ENCODE peak calls at places on chromosomes 1 and 21, in seven cellular contexts. Y is stimulated activated naive CD8-positive, alpha-beta T cell treated with anti-CD3 and anti-CD28 coated beads, Interleukin-15, amount 100 ng/mL, for 72 hours; R is stimulated activated CD4-positive, alpha-beta T cell treated with anti-CD3 and anti-CD28 coated beads, Interleukin-1b, Interleukin-23, amount 100 ng/mL, for 24 hours; Z is activated effector memory CD4-positive, alpha-beta T cell treated with anti-CD3 and anti-CD28 coated beads, Interleukin-2, amount 50 U/mL, for 16 hours; V is activated CD4-positive, alpha-beta T cell treated with anti-CD3 and anti-CD28 coated beads for 48 hours; J is NCI-H774; B is IMR-90. D is an unnamed sample.

GRCh38 chr1:154884868-154885706 is 15.0 kb upstream of the KCNN3 start:
- DNase-seq in Y (no peak), R (no peak), Z (no peak), V (no peak), J (no peak), B (no peak), D (peak)

GRCh38 chr1:109357673-109358072 is 40.0 kb downstream of the SORT1 start:
- DNase-seq in Y (no peak), R (no peak), Z (no peak), V (no peak), J (no peak), B (peak), D (no peak)

GRCh38 chr1:29855761-29856160 is 619.4 kb downstream of the PTPRU start:
- DNase-seq in Y (no peak), R (no peak), Z (no peak), V (no peak), J (no peak), B (no peak), D (no peak)

GRCh38 chr1:92411511-92411910 is 75.2 kb downstream of the GFI1 start:
- DNase-seq in Y (no peak), R (no peak), Z (no peak), V (peak), J (no peak), B (peak), D (no peak)

GRCh38 chr1:203557390-203557789 is 63.4 kb downstream of the OPTC start:
- DNase-seq in Y (no peak), R (no peak), Z (no peak), V (no peak), J (no peak), B (peak), D (no peak)

GRCh38 chr1:203048555-203049051 is 22.3 kb downstream of the PPFIA4 start:
- DNase-seq in Y (no peak), R (no peak), Z (no peak), V (no peak), J (no peak), B (no peak), D (no peak)

GRCh38 chr1:165666152-165666551 is 32.2 kb downstream of the ALDH9A1 start:
- DNase-seq in Y (no peak), R (no peak), Z (no peak), V (no peak), J (no peak), B (peak), D (no peak)

GRCh38 chr1:68442822-68443556 is 6.8 kb downstream of the RPE65 start:
- DNase-seq in Y (no peak), R (no peak), Z (no peak), V (peak), J (peak), B (peak), D (no peak)

GRCh38 chr21:42851812-42852665 is 27.3 kb downstream of the WDR4 start:
- DNase-seq in Y (no peak), R (no peak), Z (no peak), V (no peak), J (no peak), B (no peak), D (no peak)